ENCODE peak calls at places on chromosomes 16 and 17, in eight cellular contexts. Z is neural crest cell; J is body of pancreas; G is K562; A is activated CD8-positive, alpha-beta T cell treated with anti-CD3 and anti-CD28 coated beads for 36 hours; R is cardiac fibroblast; K is adrenal gland; F is A549. P is an unnamed sample.

GRCh38 chr16:22007159-22007508 is 777 bp upstream of the MOSMO start:
- DNase-seq in Z (no peak), A (no peak), R (no peak), K (no peak), G (no peak), F (no peak), J (no peak), P (no peak)

GRCh38 chr16:1871974-1872635 is at the start of gene MEIOB:
- DNase-seq in R (peak), Z (peak), K (peak), G (peak), A (peak), F (peak), J (peak), P (no peak)

GRCh38 chr16:31008154-31008950 is 2.1 kb downstream of the STX1B start:
- DNase-seq in A (no peak), J (no peak), Z (no peak), R (peak), K (no peak), F (no peak), G (no peak), P (peak)

GRCh38 chr17:81868674-81869220 is 2.4 kb downstream of the ARHGDIA start:
- DNase-seq in R (peak), J (peak), K (peak), A (peak), Z (no peak), F (peak), G (peak), P (peak)

GRCh38 chr16:27449434-27450188 is 47.6 kb downstream of the IL21R start:
- DNase-seq in J (peak), A (peak), F (no peak), K (no peak), Z (no peak), R (no peak), G (no peak), P (no peak)

GRCh38 chr17:61403846-61404701 is 4.4 kb downstream of the TBX2 start:
- DNase-seq in J (no peak), K (no peak), A (no peak), G (no peak), Z (no peak), F (no peak), R (peak), P (peak)

GRCh38 chr17:8007836-8008235 is 5.4 kb downstream of the GUCY2D start:
- DNase-seq in K (no peak), R (no peak), F (no peak), Z (no peak), A (no peak), G (no peak), J (no peak), P (no peak)

GRCh38 chr16:57277586-57277985 is 6.9 kb downstream of the PLLP start:
- DNase-seq in J (no peak), G (no peak), Z (no peak), K (no peak), A (peak), R (peak), F (peak), P (peak)

GRCh38 chr16:78669994-78670393 is 570.5 kb downstream of the WWOX start:
- DNase-seq in J (peak), F (no peak), K (peak), A (no peak), G (no peak), Z (no peak), R (peak), P (no peak)

GRCh38 chr16:14449790-14450463 is 180.1 kb downstream of the PARN start:
- DNase-seq in J (no peak), R (peak), Z (no peak), F (peak), G (no peak), A (no peak), K (no peak), P (no peak)

GRCh38 chr16:66515543-66516171 is 34.3 kb downstream of the TK2 start:
- DNase-seq in G (peak), Z (no peak), A (peak), K (no peak), R (peak), F (peak), J (no peak), P (peak)

GRCh38 chr16:70375636-70376611 is 29.2 kb downstream of the DDX19A start:
- DNase-seq in F (no peak), K (no peak), G (no peak), J (no peak), R (no peak), Z (no peak), A (no peak), P (no peak)

GRCh38 chr16:67451704-67452435 is 20.9 kb downstream of the HSD11B2 start:
- DNase-seq in F (no peak), A (no peak), G (no peak), K (no peak), J (peak), Z (no peak), R (no peak), P (no peak)

GRCh38 chr17:7239091-7240027 is at the start of gene PHF23:
- DNase-seq in G (peak), Z (peak), J (peak), F (peak), K (peak), A (peak), R (peak), P (peak)

GRCh38 chr17:34765291-34765690 is 185.9 kb downstream of the TMEM132E start:
- DNase-seq in R (no peak), G (no peak), K (no peak), F (no peak), A (no peak), Z (no peak), J (no peak), P (no peak)

GRCh38 chr17:66348605-66349165 is 46.3 kb downstream of the PRKCA start:
- DNase-seq in G (peak), J (peak), A (peak), Z (no peak), F (peak), K (peak), R (peak), P (peak)

GRCh38 chr16:1884155-1884760 is 12.3 kb upstream of the MEIOB start:
- DNase-seq in G (peak), R (peak), J (peak), K (peak), A (peak), F (peak), Z (no peak), P (no peak)

GRCh38 chr17:1484586-1485310 is 7.7 kb downstream of the MYO1C start:
- DNase-seq in A (peak), R (peak), J (peak), Z (peak), K (peak), F (peak), G (peak), P (peak)

GRCh38 chr17:16529906-16530305 is 37.9 kb upstream of the LRRC75A start:
- DNase-seq in A (no peak), F (no peak), R (no peak), G (no peak), J (no peak), Z (no peak), K (no peak), P (no peak)

GRCh38 chr17:79033046-79033616 is 9.2 kb downstream of the C1QTNF1 start:
- DNase-seq in A (no peak), K (no peak), J (no peak), G (no peak), Z (no peak), R (no peak), F (no peak), P (no peak)

GRCh38 chr16:89322381-89323119 is 105.0 kb downstream of the ZNF778 start:
- DNase-seq in R (peak), F (peak), J (no peak), G (peak), K (peak), Z (peak), A (no peak), P (no peak)

GRCh38 chr17:39666601-39667261 is 1.5 kb upstream of the PNMT start:
- DNase-seq in A (no peak), J (no peak), G (peak), F (no peak), K (peak), Z (no peak), R (peak), P (no peak)

GRCh38 chr16:69932691-69933392 is 18.3 kb upstream of the CLEC18A start:
- DNase-seq in J (no peak), F (no peak), R (no peak), Z (no peak), A (no peak), G (no peak), K (no peak), P (no peak)

GRCh38 chr17:27949304-27949703 is 56.1 kb upstream of the LYRM9 start:
- DNase-seq in J (no peak), F (no peak), A (no peak), Z (no peak), G (no peak), K (no peak), R (no peak), P (no peak)

GRCh38 chr16:69143116-69143515 is 10.7 kb downstream of the UTP4 start:
- DNase-seq in J (no peak), A (no peak), K (no peak), G (peak), R (peak), Z (no peak), F (peak), P (no peak)

GRCh38 chr16:85881436-85881835 is 17.5 kb upstream of the IRF8 start:
- DNase-seq in J (no peak), R (no peak), Z (no peak), K (no peak), F (no peak), G (no peak), A (no peak), P (no peak)

GRCh38 chr17:35568561-35568960 is 7.9 kb upstream of the SLFN14 start:
- DNase-seq in J (peak), G (peak), K (peak), A (peak), Z (no peak), F (peak), R (peak), P (peak)

GRCh38 chr16:75228143-75228976 is 9.6 kb downstream of the CTRB1 start:
- DNase-seq in F (no peak), Z (no peak), A (no peak), R (no peak), G (no peak), K (no peak), J (peak), P (no peak)

GRCh38 chr17:73323622-73324455 is 12.0 kb upstream of the CDC42EP4 start:
- DNase-seq in R (no peak), G (no peak), J (no peak), Z (no peak), K (no peak), A (no peak), F (no peak), P (peak)

GRCh38 chr17:73324711-73325526 is 13.1 kb upstream of the CDC42EP4 start:
- DNase-seq in F (no peak), R (no peak), J (no peak), Z (no peak), G (no peak), A (no peak), K (no peak), P (no peak)

GRCh38 chr17:73320601-73321264 is 8.9 kb upstream of the CDC42EP4 start:
- DNase-seq in R (no peak), A (no peak), G (no peak), J (no peak), K (peak), F (no peak), Z (no peak), P (peak)

GRCh38 chr17:73331060-73331459 is 19.3 kb upstream of the CDC42EP4 start:
- DNase-seq in Z (no peak), F (no peak), A (no peak), G (no peak), J (no peak), K (no peak), R (no peak), P (no peak)

DNA sequence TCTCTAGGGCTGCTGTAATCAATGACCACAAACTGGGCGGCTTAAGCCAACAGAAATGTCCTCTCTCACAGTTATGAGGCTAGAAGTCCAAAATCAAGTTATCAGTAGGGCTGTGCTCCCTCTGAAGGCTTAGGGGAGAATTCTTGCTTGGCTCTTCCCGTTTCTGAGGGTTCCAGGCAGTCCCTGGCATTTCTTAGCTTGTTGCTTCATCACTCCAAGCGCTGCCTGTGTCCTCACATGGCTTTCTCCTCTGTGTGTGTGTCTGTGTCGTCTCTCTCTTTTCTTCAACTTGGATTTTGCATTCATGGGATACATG is 13.7 kb upstream of the CDC42EP4 start:
- DNase-seq in K (peak), R (peak), A (no peak), J (peak), G (no peak), F (no peak), Z (no peak), P (peak)
- TF ChIP-seq CTCF in K (peak), R (peak), A (no peak), J (no peak), G (no peak), F (no peak), Z (no peak), P (no peak)

DNA sequence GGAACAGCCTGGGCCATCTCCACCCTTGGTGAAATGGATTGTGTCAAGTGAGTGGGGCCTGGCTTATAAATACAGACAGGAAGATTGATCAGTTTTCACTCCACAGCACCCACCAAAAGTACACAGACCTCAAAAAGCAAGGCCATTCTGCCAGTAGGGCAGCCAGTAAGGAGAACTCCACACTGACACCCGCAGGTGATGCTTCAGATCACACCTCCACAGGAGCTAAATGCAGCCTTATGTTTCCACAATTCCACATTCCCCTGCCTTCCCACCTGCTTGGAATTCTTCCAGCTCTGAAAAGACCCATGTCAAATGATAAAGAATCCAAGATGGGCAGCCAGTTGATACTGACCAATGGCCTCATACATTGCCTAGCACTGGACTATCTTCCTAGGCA is 191.1 kb downstream of the ZFHX3 start:
- DNase-seq in J (no peak), F (peak), Z (no peak), R (peak), A (peak), K (peak), G (peak), P (no peak)
- TF ChIP-seq CTCF in J (peak), F (peak), Z (peak), R (peak), A (peak), K (peak), G (no peak), P (peak)

DNA sequence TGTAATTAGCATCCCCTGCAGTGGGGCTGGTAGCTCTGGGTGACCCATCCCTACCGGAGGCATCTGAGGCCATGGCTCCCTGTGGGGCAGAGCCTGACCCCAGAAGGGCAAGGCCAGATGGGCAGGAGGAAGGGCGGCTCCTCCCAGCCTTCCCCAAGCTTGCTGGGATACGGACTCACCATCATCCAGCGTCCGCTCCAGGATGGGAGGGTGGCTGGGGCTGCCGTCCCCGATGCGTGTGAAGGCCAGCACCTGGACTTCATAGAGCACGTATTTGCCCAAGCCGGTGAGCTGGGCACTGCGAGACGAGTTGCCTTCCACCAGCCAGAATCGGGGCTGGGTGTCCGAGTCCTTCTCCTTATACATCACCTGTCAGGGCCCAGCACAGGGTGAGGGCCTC is 81.6 kb upstream of the CDC42EP4 start:
- DNase-seq in Z (no peak), R (no peak), A (no peak), G (no peak), J (peak), K (no peak), F (no peak), P (no peak)
- TF ChIP-seq CTCF in Z (no peak), R (no peak), A (no peak), G (no peak), J (no peak), K (no peak), F (no peak), P (no peak)

GRCh38 chr17:47295874-47296255 is 27.9 kb upstream of the EFCAB13 start:
- DNase-seq in J (no peak), R (no peak), K (no peak), A (no peak), F (no peak), Z (no peak), G (no peak), P (no peak)

GRCh38 chr17:47295037-47295873 is 28.5 kb upstream of the EFCAB13 start:
- DNase-seq in Z (peak), K (no peak), F (no peak), G (no peak), J (no peak), A (no peak), R (no peak), P (no peak)

GRCh38 chr17:47299239-47299910 is 24.4 kb upstream of the EFCAB13 start:
- DNase-seq in F (no peak), A (no peak), R (no peak), K (no peak), G (no peak), Z (no peak), J (peak), P (no peak)

GRCh38 chr17:47298712-47299111 is 25.0 kb upstream of the EFCAB13 start:
- DNase-seq in K (no peak), J (no peak), A (no peak), F (no peak), R (no peak), G (no peak), Z (no peak), P (no peak)

DNA sequence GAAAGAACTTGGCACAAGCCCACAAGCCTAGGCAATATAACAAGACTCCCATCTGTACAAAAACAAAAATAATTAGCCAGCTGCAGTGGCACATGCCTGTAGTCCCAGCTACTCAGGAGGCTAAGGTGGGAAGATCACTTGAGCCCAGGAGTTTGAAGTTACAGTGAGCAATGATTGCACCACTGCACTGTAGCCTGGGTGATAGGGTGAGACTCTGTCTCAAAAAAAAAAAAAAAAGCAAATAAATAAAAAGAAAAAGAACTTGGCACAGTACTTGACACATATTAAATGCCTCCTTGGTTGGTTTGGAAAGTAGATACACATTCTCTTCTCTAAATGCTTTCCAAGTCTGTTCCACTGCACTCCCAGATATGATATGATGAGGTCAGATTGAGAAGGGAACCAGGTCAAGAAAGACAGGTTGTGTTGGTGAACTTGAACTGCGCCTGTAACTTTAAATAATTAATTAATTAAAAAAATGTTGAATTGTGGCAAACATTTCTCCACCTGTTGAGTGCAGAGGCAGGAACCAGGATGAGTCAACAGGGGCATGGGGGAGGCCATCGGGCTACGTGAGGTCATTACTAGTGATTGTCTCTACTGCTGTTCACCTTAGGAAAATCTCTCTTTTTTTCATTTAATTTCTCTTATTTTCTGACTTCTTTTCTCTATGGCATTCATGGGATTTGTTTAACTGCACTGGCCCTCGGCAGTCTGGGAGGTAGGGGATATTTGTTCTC is 25.9 kb upstream of the EFCAB13 start:
- DNase-seq in R (no peak), A (no peak), F (no peak), Z (no peak), K (peak), G (no peak), J (no peak), P (no peak)
- TF ChIP-seq CTCF in R (no peak), A (no peak), F (no peak), Z (no peak), K (no peak), G (no peak), J (no peak), P (no peak)

DNA sequence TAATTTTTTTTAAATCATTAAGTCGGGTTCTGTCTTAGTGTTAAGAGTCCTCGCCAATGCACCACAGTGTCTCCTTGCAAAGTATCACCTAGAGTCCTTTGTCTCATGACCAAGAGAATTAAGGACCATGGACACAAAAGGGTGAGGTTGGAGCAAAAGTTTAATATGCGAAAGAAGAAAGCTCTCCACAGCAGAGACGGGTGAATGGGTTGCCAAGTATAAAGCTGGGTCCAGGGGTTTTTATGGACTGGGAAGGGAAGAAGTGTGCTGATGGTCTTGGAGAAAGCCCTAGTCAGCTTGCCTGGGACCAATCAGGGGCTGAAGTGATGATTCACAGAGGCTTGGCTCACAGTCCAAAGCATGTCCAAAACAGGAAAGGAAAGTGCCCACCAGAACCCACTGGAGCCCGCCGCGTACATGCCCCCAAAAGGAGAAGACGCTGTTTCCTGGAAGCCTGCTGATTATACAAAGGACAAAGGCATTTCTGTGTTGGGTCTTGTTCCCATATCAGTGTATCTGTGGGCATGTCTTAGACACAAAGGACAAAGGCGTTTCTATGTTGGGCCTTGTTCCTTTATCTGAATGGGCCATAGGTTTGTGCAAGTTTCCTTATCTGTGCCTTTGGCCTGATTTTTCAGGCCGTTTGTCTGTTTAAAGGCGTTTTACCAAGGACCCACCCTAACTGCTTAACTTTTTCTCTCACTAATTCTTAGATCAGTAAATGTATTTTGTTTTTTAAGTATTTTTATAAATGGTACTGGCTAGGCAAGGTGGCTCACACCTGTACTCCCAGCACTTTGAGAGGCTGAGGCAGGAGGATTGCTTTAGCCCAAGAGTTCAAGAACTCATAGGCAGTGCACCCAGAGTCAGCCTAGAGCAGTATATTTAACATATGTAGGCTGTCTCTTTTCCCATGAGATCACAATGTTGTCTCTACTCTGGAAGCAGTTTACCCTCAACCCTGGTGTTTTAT is 28.7 kb upstream of the ATF7IP2 start:
- DNase-seq in R (no peak), G (peak), K (no peak), A (no peak), F (no peak), Z (no peak), J (no peak), P (no peak)
- TF ChIP-seq CTCF in R (no peak), G (no peak), K (no peak), A (no peak), F (no peak), Z (no peak), J (no peak), P (no peak)